ENCODE peak calls at places on chromosomes 4 and X, in six cellular contexts. Q, L, X, E, D and Y are unnamed samples.

GRCh38 chrX:6683353-6683752 is 148.4 kb upstream of the VCX3A start:
- DNase-seq in X (no peak), E (no peak), L (no peak), D (no peak), Q (no peak), Y (no peak)

GRCh38 chr4:4496604-4497372 is 45.1 kb downstream of the STX18 start:
- DNase-seq in X (no peak), L (no peak), Q (no peak), D (no peak), E (peak), Y (no peak)

GRCh38 chrX:154710309-154710708 is 40.6 kb downstream of the GAB3 start:
- DNase-seq in L (no peak), Q (no peak), D (no peak), E (no peak), X (no peak), Y (no peak)

GRCh38 chrX:23365541-23365940 is 30.9 kb downstream of the PTCHD1 start:
- DNase-seq in X (no peak), E (no peak), Q (no peak), D (no peak), L (no peak), Y (no peak)

GRCh38 chr4:53015681-53016080 is 153.6 kb downstream of the RASL11B start:
- DNase-seq in D (no peak), Q (peak), L (no peak), X (peak), E (peak), Y (peak)

GRCh38 chr4:56821394-56822263 is at the start of gene SPINK2:
- DNase-seq in D (peak), L (peak), X (peak), Q (peak), E (peak), Y (no peak)

GRCh38 chr4:113594231-113594556 is 167.3 kb downstream of the CAMK2D start:
- DNase-seq in X (no peak), L (no peak), Q (no peak), E (no peak), D (no peak), Y (no peak)

GRCh38 chr4:118776166-118776954 is 59.6 kb downstream of the SEC24D start:
- DNase-seq in D (no peak), Q (no peak), L (no peak), X (no peak), E (peak), Y (no peak)

GRCh38 chrX:103730746-103731508 is 20.2 kb downstream of the TMEM31 start:
- DNase-seq in E (peak), L (no peak), X (no peak), Q (no peak), D (no peak), Y (no peak)

GRCh38 chrX:153780678-153781427 is at the start of gene SRPK3:
- DNase-seq in Q (no peak), D (no peak), X (no peak), E (peak), L (no peak), Y (no peak)

GRCh38 chr4:8369426-8370105 is 71.0 kb downstream of the ACOX3 start:
- DNase-seq in X (no peak), E (no peak), Q (no peak), L (no peak), D (no peak), Y (no peak)

GRCh38 chrX:7146703-7147430 is 645 bp upstream of the STS start:
- DNase-seq in Q (no peak), L (no peak), E (no peak), D (no peak), X (no peak), Y (no peak)

GRCh38 chr4:94978904-94979303 is 221.1 kb downstream of the BMPR1B start:
- DNase-seq in D (no peak), Q (peak), L (no peak), X (no peak), E (no peak), Y (no peak)

GRCh38 chr4:183455431-183456145 is 11.2 kb downstream of the CDKN2AIP start:
- DNase-seq in X (no peak), Q (no peak), L (no peak), E (peak), D (no peak), Y (peak)

GRCh38 chr4:79241846-79242245 is 84.0 kb downstream of the NAA11 start:
- DNase-seq in L (no peak), E (peak), Q (no peak), D (no peak), X (no peak), Y (no peak)

GRCh38 chrX:63809158-63809557 is 24.1 kb upstream of the ARHGEF9 start:
- DNase-seq in Q (no peak), X (no peak), E (no peak), L (no peak), D (no peak), Y (no peak)

GRCh38 chr4:17523626-17524025 is 8.7 kb downstream of the CLRN2 start:
- DNase-seq in D (no peak), E (no peak), Q (no peak), X (no peak), L (no peak), Y (no peak)

GRCh38 chr4:526189-526909 is 27.3 kb downstream of the PIGG start:
- DNase-seq in Q (no peak), D (no peak), L (no peak), X (no peak), E (no peak), Y (no peak)

GRCh38 chrX:123223409-123223808 is 39.3 kb downstream of the GRIA3 start:
- DNase-seq in D (no peak), Q (no peak), E (no peak), X (no peak), L (no peak), Y (no peak)

GRCh38 chrX:106862972-106863688 is 40.0 kb downstream of the RIPPLY1 start:
- DNase-seq in X (peak), D (no peak), L (no peak), E (peak), Q (peak), Y (no peak)

GRCh38 chrX:139204903-139205667 is 325.5 kb upstream of the F9 start:
- DNase-seq in X (no peak), D (no peak), Q (peak), E (no peak), L (peak), Y (no peak)

GRCh38 chr4:159137176-159137575 is 34.3 kb downstream of the RAPGEF2 start:
- DNase-seq in D (no peak), E (no peak), L (no peak), Q (no peak), X (no peak), Y (no peak)

GRCh38 chr4:146545102-146545501 is 23.4 kb upstream of the SLC10A7 start:
- DNase-seq in E (peak), L (no peak), Q (no peak), D (no peak), X (no peak), Y (no peak)

GRCh38 chr4:145716200-145716599 is 36.3 kb downstream of the C4orf51 start:
- DNase-seq in E (peak), D (no peak), Q (no peak), X (no peak), L (no peak), Y (no peak)

GRCh38 chr4:40886931-40887330 is 137.2 kb downstream of the NSUN7 start:
- DNase-seq in D (no peak), E (no peak), X (no peak), L (no peak), Q (no peak), Y (no peak)

GRCh38 chr4:74278490-74278889 is 29.8 kb upstream of the EPGN start:
- DNase-seq in Q (no peak), L (no peak), D (no peak), X (no peak), E (no peak), Y (no peak)

GRCh38 chr4:19224820-19225219 is 1026.9 kb upstream of the SLIT2 start:
- DNase-seq in Q (no peak), L (no peak), E (peak), X (no peak), D (no peak), Y (peak)

GRCh38 chr4:179664628-179665027 is 2222.4 kb upstream of the AGA start:
- DNase-seq in E (no peak), X (no peak), D (no peak), Q (no peak), L (no peak), Y (no peak)

GRCh38 chr4:124459922-124460301 is 252.6 kb downstream of the ANKRD50 start:
- DNase-seq in X (peak), Q (no peak), L (no peak), E (no peak), D (no peak), Y (no peak)

GRCh38 chrX:63993936-63994335 is 208.9 kb upstream of the ARHGEF9 start:
- DNase-seq in E (no peak), X (no peak), Q (no peak), L (no peak), D (no peak), Y (no peak)

GRCh38 chrX:55119271-55119670 is 30.5 kb downstream of the PAGE2 start:
- DNase-seq in E (no peak), X (no peak), L (no peak), D (no peak), Q (no peak), Y (no peak)

GRCh38 chr4:20272411-20272872 is 20.7 kb downstream of the SLIT2 start:
- DNase-seq in L (no peak), E (peak), X (no peak), Q (no peak), D (no peak), Y (peak)

GRCh38 chrX:140439455-140439854 is 65.4 kb downstream of the SOX3 start:
- DNase-seq in L (peak), D (no peak), X (peak), Q (no peak), E (no peak), Y (no peak)

GRCh38 chr4:140172960-140173359 is 19.0 kb upstream of the MAML3 start:
- DNase-seq in D (no peak), E (no peak), L (no peak), X (no peak), Q (no peak), Y (no peak)

GRCh38 chr4:147940144-147940543 is 208.3 kb downstream of the ARHGAP10 start:
- DNase-seq in Q (no peak), E (no peak), D (no peak), L (no peak), X (no peak), Y (no peak)

GRCh38 chrX:17922303-17922702 is 61.2 kb upstream of the RAI2 start:
- DNase-seq in E (no peak), X (no peak), L (no peak), D (no peak), Q (no peak), Y (no peak)

GRCh38 chr4:40688446-40689095 is 58.9 kb upstream of the RBM47 start:
- DNase-seq in D (no peak), L (no peak), Q (peak), X (no peak), E (no peak), Y (no peak)

GRCh38 chr4:63226236-63226635 is 1183.0 kb downstream of the TECRL start:
- DNase-seq in L (no peak), D (no peak), E (no peak), X (no peak), Q (no peak), Y (no peak)

GRCh38 chrX:264634-265455 is 16.3 kb upstream of the PLCXD1 start:
- DNase-seq in E (no peak), Q (no peak), D (no peak), X (no peak), L (no peak), Y (no peak)